ENCODE peak calls at places on chromosomes 5 and 9, in seven cellular contexts. O, F, C, M, J, H and Q are unnamed samples.

GRCh38 chr5:60473654-60474053 is 226.3 kb downstream of the DEPDC1B start:
- DNase-seq in F (no peak), M (no peak), H (no peak), O (no peak), J (no peak), C (no peak), Q (no peak)

GRCh38 chr5:132765311-132766019 is 11.6 kb downstream of the SEPTIN8 start:
- DNase-seq in H (no peak), J (no peak), O (no peak), C (no peak), M (no peak), F (no peak), Q (no peak)

GRCh38 chr9:99076483-99077171 is 28.3 kb upstream of the TGFBR1 start:
- DNase-seq in H (no peak), J (no peak), C (no peak), F (no peak), O (no peak), M (no peak), Q (no peak)

GRCh38 chr9:113373255-113373654 is 3.5 kb downstream of the HDHD3 start:
- DNase-seq in F (no peak), H (no peak), M (no peak), J (no peak), C (no peak), O (no peak), Q (no peak)

GRCh38 chr5:152113401-152113800 is 188.8 kb upstream of the GLRA1 start:
- DNase-seq in C (no peak), F (no peak), M (no peak), J (no peak), H (peak), O (no peak), Q (no peak)

GRCh38 chr5:74640450-74641013 is at the start of gene ENC1:
- DNase-seq in J (peak), M (peak), H (peak), C (peak), F (peak), O (peak), Q (peak)

GRCh38 chr5:134592141-134592746 is 40.4 kb downstream of the SAR1B start:
- DNase-seq in M (peak), O (no peak), H (no peak), F (no peak), C (no peak), J (no peak), Q (no peak)

GRCh38 chr9:89996717-89997116 is 391.9 kb downstream of the GADD45G start:
- DNase-seq in J (no peak), H (no peak), M (no peak), O (no peak), C (no peak), F (no peak), Q (peak)